ENCODE peak calls at places on chromosome 6, in four cellular contexts. K is K562, C is GM12891, E is HL-60. D is an unnamed sample.

GRCh38 chr6:122147291-122147690 is 252.2 kb upstream of the HSF2 start:
- DNase-seq in K (no peak), C (no peak), E (no peak), D (no peak)

GRCh38 chr6:129115491-129115890 is 232.6 kb downstream of the LAMA2 start:
- DNase-seq in K (no peak), C (no peak), E (no peak), D (no peak)

GRCh38 chr6:121848523-121849255 is 413.2 kb downstream of the GJA1 start:
- DNase-seq in K (no peak), C (no peak), E (no peak), D (no peak)

GRCh38 chr6:52507557-52508260 is 69.2 kb downstream of the TRAM2 start:
- DNase-seq in K (peak), C (no peak), E (peak), D (no peak)

GRCh38 chr6:44679906-44680698 is 292.6 kb downstream of the CDC5L start:
- DNase-seq in K (no peak), C (no peak), E (no peak), D (no peak)

GRCh38 chr6:210778-211177 is 81.5 kb upstream of the DUSP22 start:
- DNase-seq in K (no peak), C (no peak), E (no peak), D (no peak)

GRCh38 chr6:43113431-43114260 is 37.5 kb downstream of the PTK7 start:
- DNase-seq in K (no peak), C (no peak), E (no peak), D (no peak)

GRCh38 chr6:132130530-132131298 is 179.5 kb upstream of the CCN2 start:
- DNase-seq in K (no peak), C (no peak), E (no peak), D (no peak)

GRCh38 chr6:1123406-1123805 is 188.5 kb upstream of the FOXQ1 start:
- DNase-seq in K (no peak), C (no peak), E (no peak), D (no peak)

GRCh38 chr6:99512033-99512432 is 3.2 kb downstream of the USP45 start:
- DNase-seq in K (no peak), C (no peak), E (no peak), D (no peak)

GRCh38 chr6:46914279-46914810 is 7.4 kb downstream of the ADGRF5 start:
- DNase-seq in K (no peak), C (no peak), E (no peak), D (no peak)

GRCh38 chr6:132072831-132073230 is 121.7 kb upstream of the CCN2 start:
- DNase-seq in K (no peak), C (no peak), E (no peak), D (no peak)

GRCh38 chr6:140957334-140957733 is 1175.4 kb upstream of the GJE1 start:
- DNase-seq in K (no peak), C (no peak), E (no peak), D (no peak)

GRCh38 chr6:9628819-9629218 is 786.1 kb downstream of the TFAP2A start:
- DNase-seq in K (no peak), C (no peak), E (peak), D (no peak)
- TF ChIP-seq SPI1 in K (no peak), C (no peak), E (no peak), D (no peak)

DNA sequence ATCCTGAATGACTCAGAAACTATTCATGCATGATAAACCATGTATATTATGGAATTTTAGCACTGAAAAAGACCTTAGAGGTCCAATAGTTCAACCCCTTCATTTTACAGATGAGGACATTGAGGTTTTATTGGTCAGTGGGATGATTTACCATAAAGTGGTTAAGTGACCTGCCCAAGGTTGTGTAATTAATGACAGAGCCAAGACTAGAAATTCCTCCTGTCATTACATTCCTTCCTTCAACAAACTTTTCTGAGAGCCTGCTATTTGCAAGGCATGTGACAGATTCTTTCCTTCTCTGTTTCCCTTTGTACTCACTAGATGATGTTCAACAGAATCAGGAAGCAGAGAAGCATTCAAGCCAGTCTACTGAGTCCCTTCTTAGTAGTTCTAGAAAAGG is 170.7 kb upstream of the KCNK16 start:
- DNase-seq in K (no peak), C (no peak), E (no peak), D (no peak)
- TF ChIP-seq SPI1 in K (no peak), C (no peak), E (no peak), D (no peak)

GRCh38 chr6:116217069-116217468 is 36.8 kb downstream of the TSPYL4 start:
- DNase-seq in K (peak), C (no peak), E (peak), D (no peak)
- TF ChIP-seq SPI1 in K (no peak), C (no peak), E (no peak), D (no peak)

DNA sequence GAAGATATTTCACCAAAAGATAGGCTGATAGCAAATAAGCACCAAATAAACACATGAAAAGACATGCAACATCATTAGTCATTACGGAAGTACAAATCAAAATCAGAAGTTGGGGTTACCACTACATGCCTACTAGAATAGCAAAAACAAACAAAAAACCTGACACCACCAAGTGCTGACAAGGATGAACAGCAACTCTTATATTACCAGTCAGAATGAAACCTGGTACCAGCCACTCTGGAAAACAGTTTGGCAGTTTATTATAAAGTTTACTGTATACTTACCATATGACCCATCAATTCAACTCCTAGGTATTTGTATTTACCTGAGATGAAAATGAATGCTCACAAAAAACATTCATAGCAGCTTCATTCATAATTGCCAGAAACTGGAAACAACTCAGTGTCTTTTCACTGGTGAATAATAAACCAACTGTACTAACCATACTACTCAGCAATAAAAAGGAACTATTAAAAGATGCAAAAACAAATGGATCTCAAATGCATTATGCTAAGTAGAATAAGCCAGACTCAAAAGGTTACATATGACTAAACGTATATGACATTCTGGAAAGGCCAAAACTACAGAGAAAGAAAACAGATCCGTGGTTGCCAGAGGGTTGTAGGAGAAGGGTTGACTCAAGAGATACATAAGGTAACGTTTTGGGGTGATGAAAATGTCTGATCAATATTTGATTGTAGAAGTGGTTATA is 33.0 kb downstream of the NUP153 start:
- DNase-seq in K (no peak), C (no peak), E (no peak), D (no peak)
- TF ChIP-seq SPI1 in K (no peak), C (no peak), E (no peak), D (no peak)

DNA sequence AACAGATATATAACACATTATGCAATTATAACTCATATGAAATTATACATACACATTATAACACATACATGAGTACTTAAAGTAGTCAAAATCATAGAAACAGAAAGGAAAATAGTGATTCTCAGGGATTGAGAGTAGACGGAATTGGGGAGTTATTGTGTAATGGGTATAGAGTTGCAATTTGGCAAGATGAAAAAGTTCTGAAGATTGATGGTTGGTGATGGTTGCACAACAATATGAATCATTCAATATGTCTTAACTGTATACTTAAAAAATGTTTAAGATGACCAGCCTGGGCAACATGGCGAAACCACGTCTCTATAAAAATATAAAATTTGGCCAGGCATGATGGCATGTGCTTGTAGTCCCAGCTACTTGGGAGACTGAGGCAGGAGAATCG is 372.7 kb downstream of the CDKAL1 start:
- DNase-seq in K (no peak), C (no peak), E (peak), D (no peak)
- TF ChIP-seq SPI1 in K (no peak), C (no peak), E (no peak), D (no peak)

GRCh38 chr6:166512567-166512966 is 73.9 kb downstream of the RAMACL start:
- DNase-seq in K (no peak), C (peak), E (no peak), D (no peak)
- TF ChIP-seq SPI1 in K (no peak), C (peak), E (no peak), D (peak)

GRCh38 chr6:41442800-41443501 is 103.2 kb upstream of the FOXP4 start:
- DNase-seq in K (peak), C (no peak), E (no peak), D (no peak)
- TF ChIP-seq SPI1 in K (no peak), C (no peak), E (no peak), D (no peak)

GRCh38 chr6:109456283-109456583 is 661 bp upstream of the MICAL1 start:
- DNase-seq in K (no peak), C (no peak), E (no peak), D (no peak)

GRCh38 chr6:109454483-109455160 is 950 bp downstream of the MICAL1 start:
- DNase-seq in K (no peak), C (peak), E (peak), D (peak)

GRCh38 chr6:109456710-109457595 is 1.4 kb upstream of the MICAL1 start:
- DNase-seq in K (no peak), C (no peak), E (no peak), D (no peak)

GRCh38 chr6:109455161-109455501 is 441 bp downstream of the MICAL1 start:
- DNase-seq in K (no peak), C (no peak), E (no peak), D (no peak)

GRCh38 chr6:109455502-109456282 is at the start of gene MICAL1:
- DNase-seq in K (peak), C (peak), E (peak), D (peak)
- TF ChIP-seq SPI1 in K (no peak), C (no peak), E (no peak), D (no peak)

DNA sequence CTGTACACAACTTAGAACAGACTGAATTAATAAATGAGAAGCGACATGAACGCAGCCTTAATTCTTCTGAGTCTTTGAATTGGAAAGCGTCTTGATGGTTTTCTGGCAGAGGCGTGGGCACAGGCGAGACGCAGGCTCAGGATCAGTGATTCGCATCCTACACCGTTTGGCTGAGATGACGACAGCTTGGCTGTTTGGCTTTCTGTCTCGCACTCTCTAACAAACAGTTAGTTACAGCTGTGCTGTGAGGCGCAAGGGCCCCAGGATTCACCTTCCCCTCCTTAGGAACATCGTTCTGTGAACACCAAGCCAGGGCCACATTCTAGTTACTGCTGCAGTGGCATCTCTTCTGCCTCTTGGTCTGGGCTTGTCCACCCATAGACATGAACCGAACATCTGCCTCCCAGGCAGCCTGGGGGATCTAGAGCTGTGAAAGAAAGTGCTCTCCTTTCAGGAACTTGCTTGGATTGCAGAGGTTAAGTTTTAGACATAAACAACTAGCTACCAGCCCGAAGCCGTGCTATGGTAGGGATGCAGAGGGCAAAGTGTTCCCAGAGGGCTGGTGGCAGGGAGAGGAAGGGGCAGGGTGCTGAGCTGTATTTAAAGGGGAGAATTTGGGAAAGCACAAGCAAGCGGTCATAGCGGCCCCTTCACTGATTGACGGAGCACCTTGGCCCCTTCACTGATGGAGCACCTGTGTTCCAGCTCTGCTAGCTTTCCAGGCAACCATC is 49.6 kb downstream of the TCP11 start:
- DNase-seq in K (no peak), C (no peak), E (no peak), D (no peak)
- TF ChIP-seq SPI1 in K (no peak), C (no peak), E (no peak), D (no peak)